ENCODE peak calls at places on chromosome 16, in eight cellular contexts. V, Z, W, C, D, B, A and S are unnamed samples.

GRCh38 chr16:75267631-75268264 is 16.3 kb upstream of the BCAR1 start:
- DNase-seq in V (peak; percentile 86), Z (peak; percentile 75), W (peak; percentile 53), C (peak; percentile 54), D (peak; percentile 86), B (peak; percentile 85), A (no peak), S (no peak)

GRCh38 chr16:53043986-53044571 is 8.6 kb downstream of the CHD9NB start:
- DNase-seq in V (no peak), Z (no peak), W (no peak), C (no peak), D (peak; percentile 52), B (peak; percentile 23), A (no peak), S (no peak)

GRCh38 chr16:69732101-69732500 is 5.7 kb upstream of the NQO1 start:
- DNase-seq in V (no peak), Z (no peak), W (no peak), C (no peak), D (peak; percentile 56), B (no peak), A (no peak), S (no peak)

GRCh38 chr16:11801481-11802021 is 4.5 kb upstream of the ZC3H7A start:
- DNase-seq in V (peak; percentile 4), Z (peak; percentile 25), W (peak; percentile 65), C (no peak), D (no peak), B (no peak), A (no peak), S (no peak)

GRCh38 chr16:62068747-62069146 is 32.5 kb upstream of the CDH8 start:
- DNase-seq in V (peak; percentile 16), Z (no peak), W (no peak), C (no peak), D (no peak), B (no peak), A (no peak), S (no peak)

GRCh38 chr16:85350973-85351372 is 238.7 kb upstream of the CIBAR2 start:
- DNase-seq in V (peak; percentile 97), Z (peak; percentile 97), W (peak; percentile 96), C (peak; percentile 97), D (peak; percentile 95), B (peak; percentile 92), A (peak; percentile 70), S (no peak)

GRCh38 chr16:11835891-11836652 is 15.3 kb downstream of the RSL1D1 start:
- DNase-seq in V (no peak), Z (peak; percentile 70), W (peak; percentile 28), C (no peak), D (no peak), B (no peak), A (no peak), S (no peak)

GRCh38 chr16:66984902-66985311 is 3.5 kb upstream of the CES4A start:
- DNase-seq in V (no peak), Z (no peak), W (no peak), C (no peak), D (no peak), B (no peak), A (no peak), S (no peak)

GRCh38 chr16:77807-78443 is at the start of gene MPG:
- DNase-seq in V (peak; percentile 72), Z (peak; percentile 94), W (peak; percentile 72), C (no peak), D (peak; percentile 90), B (peak; percentile 93), A (peak; percentile 86), S (peak; percentile 88)

GRCh38 chr16:2460916-2461315 is 1.0 kb downstream of the TEDC2 start:
- DNase-seq in V (no peak), Z (no peak), W (no peak), C (no peak), D (no peak), B (no peak), A (no peak), S (no peak)

GRCh38 chr16:85181739-85182129 is 69.5 kb upstream of the CIBAR2 start:
- DNase-seq in V (no peak), Z (no peak), W (no peak), C (no peak), D (no peak), B (no peak), A (no peak), S (no peak)

GRCh38 chr16:66175058-66175457 is 191.4 kb upstream of the CDH5 start:
- DNase-seq in V (no peak), Z (no peak), W (no peak), C (no peak), D (no peak), B (no peak), A (no peak), S (no peak)

GRCh38 chr16:66924527-66925321 is 611 bp downstream of the RRAD start:
- DNase-seq in V (peak; percentile 23), Z (peak; percentile 81), W (no peak), C (no peak), D (peak; percentile 55), B (peak; percentile 75), A (no peak), S (no peak)

GRCh38 chr16:31333686-31334649 is 21.0 kb upstream of the ITGAX start:
- DNase-seq in V (peak; percentile 29), Z (no peak), W (peak; percentile 13), C (peak; percentile 52), D (no peak), B (peak; percentile 45), A (no peak), S (peak; percentile 52)

GRCh38 chr16:67537270-67537635 is 8.6 kb downstream of the RIPOR1 start:
- DNase-seq in V (no peak), Z (peak; percentile 83), W (peak; percentile 36), C (no peak), D (peak; percentile 54), B (peak; percentile 81), A (peak; percentile 60), S (peak; percentile 73)

GRCh38 chr16:8370374-8371015 is 219.8 kb downstream of the TMEM114 start:
- DNase-seq in V (peak; percentile 25), Z (no peak), W (peak; percentile 7), C (no peak), D (peak; percentile 21), B (peak; percentile 20), A (no peak), S (no peak)

GRCh38 chr16:12021578-12022265 is 45.2 kb downstream of the SNX29 start:
- DNase-seq in V (no peak), Z (no peak), W (no peak), C (no peak), D (no peak), B (no peak), A (no peak), S (no peak)

GRCh38 chr16:74700206-74701040 is at the start of gene MLKL:
- DNase-seq in V (peak; percentile 62), Z (peak; percentile 78), W (peak; percentile 26), C (peak; percentile 31), D (peak; percentile 69), B (peak; percentile 58), A (peak; percentile 40), S (peak; percentile 76)

GRCh38 chr16:49510676-49511305 is 137.2 kb downstream of the C16orf78 start:
- DNase-seq in V (no peak), Z (no peak), W (no peak), C (no peak), D (no peak), B (no peak), A (no peak), S (no peak)

GRCh38 chr16:24800586-24800985 is 45.2 kb upstream of the SLC5A11 start:
- DNase-seq in V (peak; percentile 13), Z (no peak), W (peak; percentile 65), C (no peak), D (no peak), B (no peak), A (no peak), S (peak; percentile 19)
- TF ChIP-seq CTCF in V (peak; percentile 45), Z (no peak), W (peak; percentile 23), C (peak; percentile 27), D (no peak), B (peak; percentile 4), A (no peak), S (no peak)

GRCh38 chr16:56421313-56421712 is 4.0 kb downstream of the AMFR start:
- DNase-seq in V (no peak), Z (no peak), W (no peak), C (no peak), D (no peak), B (no peak), A (no peak), S (no peak)
- H3K4me1 ChIP-seq in V (peaks cover 47% of the 10 kb centered on the region), Z (peaks cover 55% of the 10 kb centered on the region), W (peaks cover 15% of the 10 kb centered on the region), C (peaks cover 18% of the 10 kb centered on the region), D (peaks cover 15% of the 10 kb centered on the region), B (peaks cover 18% of the 10 kb centered on the region), A (peaks cover 4% of the 10 kb centered on the region), S (peaks cover 19% of the 10 kb centered on the region)

GRCh38 chr16:86504315-86505184 is 5.8 kb upstream of the FOXF1 start:
- DNase-seq in V (no peak), Z (no peak), W (no peak), C (no peak), D (no peak), B (no peak), A (no peak), S (no peak)

GRCh38 chr16:86505185-86505898 is 5.0 kb upstream of the FOXF1 start:
- DNase-seq in V (no peak), Z (no peak), W (peak; percentile 55), C (no peak), D (no peak), B (no peak), A (no peak), S (no peak)

GRCh38 chr16:86507173-86508027 is 2.9 kb upstream of the FOXF1 start:
- DNase-seq in V (no peak), Z (no peak), W (peak; percentile 55), C (no peak), D (no peak), B (no peak), A (no peak), S (no peak)

GRCh38 chr16:86508028-86508946 is 2.0 kb upstream of the FOXF1 start:
- DNase-seq in V (no peak), Z (no peak), W (no peak), C (no peak), D (no peak), B (no peak), A (no peak), S (no peak)

GRCh38 chr16:86505899-86506864 is 4.1 kb upstream of the FOXF1 start:
- DNase-seq in V (no peak), Z (no peak), W (peak; percentile 27), C (no peak), D (no peak), B (no peak), A (no peak), S (no peak)
- H3K4me3 ChIP-seq in V (no peak overlapping the region), Z (no peak overlapping the region), W (peak overlapping the region; percentile 98), C (no peak overlapping the region), D (peak overlapping the region; percentile 52), B (peak overlapping the region; percentile 29), A (no peak overlapping the region), S (no peak overlapping the region)

DNA sequence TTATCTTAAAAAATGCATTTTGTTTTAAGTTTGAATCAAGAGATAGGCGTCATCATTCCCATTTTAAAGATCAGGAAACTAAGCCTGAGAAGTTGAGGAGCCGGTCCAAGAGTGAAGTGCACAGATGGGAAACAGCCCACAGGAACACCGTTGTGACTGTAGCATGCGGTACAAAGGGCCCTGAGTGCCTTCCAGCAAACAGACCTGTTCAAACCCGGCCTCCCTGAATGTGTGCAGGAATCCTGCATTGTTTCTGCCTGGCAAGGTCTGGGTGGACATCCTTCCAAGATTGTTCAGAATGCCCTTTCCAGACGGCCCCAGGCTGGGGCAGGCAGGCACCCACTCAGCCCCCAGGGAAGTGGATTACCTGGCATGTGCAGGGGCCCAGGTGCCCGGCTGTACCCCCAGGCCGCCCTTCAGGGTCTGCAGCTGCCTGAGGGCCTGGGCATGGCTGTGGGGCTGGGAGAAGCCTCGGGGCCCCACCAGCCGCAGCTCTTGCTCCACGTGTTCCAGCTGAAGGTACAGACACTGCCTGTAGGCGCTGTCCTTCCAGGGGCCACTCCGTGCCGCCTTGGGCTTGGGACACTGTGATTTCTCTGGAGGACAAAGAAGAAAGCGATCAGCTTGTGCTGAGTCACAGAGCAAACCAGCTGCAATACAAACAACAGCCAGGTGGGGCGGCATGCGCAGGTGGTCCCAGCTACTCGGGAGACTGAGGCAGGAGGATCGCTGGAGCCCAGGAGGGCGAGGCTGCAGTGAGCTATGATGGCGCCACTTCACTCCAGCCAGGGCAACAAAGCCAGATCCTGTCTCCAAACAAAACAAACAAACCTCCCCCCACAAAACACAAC is 45.0 kb upstream of the GCSH start:
- DNase-seq in V (peak; percentile 12), Z (no peak), W (no peak), C (peak; percentile 45), D (no peak), B (no peak), A (no peak), S (peak; percentile 56)
- TF ChIP-seq CTCF in V (peak; percentile 45), Z (no peak), W (no peak), C (peak; percentile 38), D (no peak), B (no peak), A (no peak), S (no peak)